ENCODE peak calls at places on chromosomes 2 and 18, in ten cellular contexts. O, I, H, F, L, T, J, B, Q and N are unnamed samples.
A peak's percentile ranks its signal among the peaks of the same experiment; 100 is the strongest.

GRCh38 chr2:108594982-108595464 is 60.8 kb downstream of the LIMS1 start:
- DNase-seq in O (no peak), I (no peak), H (peak; percentile 5), F (no peak), L (peak; percentile 98), T (no peak), J (peak; percentile 89), B (no peak), Q (no peak), N (no peak)

GRCh38 chr2:152336854-152337510 is 2.0 kb downstream of the FMNL2 start:
- DNase-seq in O (peak; percentile 66), I (no peak), H (peak; percentile 47), F (no peak), L (peak; percentile 48), T (no peak), J (peak; percentile 55), B (no peak), Q (peak; percentile 21), N (peak; percentile 8)

GRCh38 chr18:79022603-79023002 is 43.0 kb downstream of the SALL3 start:
- DNase-seq in O (no peak), I (no peak), H (no peak), F (no peak), L (no peak), T (no peak), J (no peak), B (no peak), Q (no peak), N (no peak)

GRCh38 chr2:118816669-118817068 is 30.8 kb downstream of the EN1 start:
- DNase-seq in O (no peak), I (no peak), H (no peak), F (no peak), L (no peak), T (no peak), J (no peak), B (no peak), Q (no peak), N (no peak)

GRCh38 chr2:149329068-149329467 is 1.3 kb upstream of the LYPD6 start:
- DNase-seq in O (peak; percentile 53), I (no peak), H (no peak), F (no peak), L (peak; percentile 12), T (no peak), J (no peak), B (peak; percentile 7), Q (peak; percentile 67), N (no peak)

GRCh38 chr2:207617011-207617671 is 8.1 kb downstream of the METTL21A start:
- DNase-seq in O (no peak), I (no peak), H (peak; percentile 75), F (no peak), L (peak; percentile 90), T (no peak), J (peak; percentile 78), B (no peak), Q (no peak), N (no peak)

GRCh38 chr2:233841183-233841582 is 13.2 kb downstream of the HJURP start:
- DNase-seq in O (no peak), I (no peak), H (no peak), F (no peak), L (no peak), T (no peak), J (no peak), B (no peak), Q (no peak), N (no peak)

GRCh38 chr18:42334931-42335330 is 379.9 kb downstream of the PIK3C3 start:
- DNase-seq in O (no peak), I (no peak), H (no peak), F (no peak), L (no peak), T (no peak), J (no peak), B (no peak), Q (no peak), N (no peak)

GRCh38 chr18:67432806-67433205 is 83.7 kb downstream of the DSEL start:
- DNase-seq in O (no peak), I (no peak), H (no peak), F (no peak), L (no peak), T (no peak), J (no peak), B (no peak), Q (no peak), N (no peak)

GRCh38 chr2:108139521-108139920 is 100.2 kb upstream of the SULT1C3 start:
- DNase-seq in O (no peak), I (no peak), H (peak; percentile 39), F (no peak), L (no peak), T (no peak), J (peak; percentile 47), B (no peak), Q (no peak), N (no peak)

GRCh38 chr2:217711236-217711635 is 291.6 kb downstream of the TNS1 start:
- DNase-seq in O (no peak), I (no peak), H (no peak), F (no peak), L (no peak), T (no peak), J (no peak), B (no peak), Q (peak; percentile 48), N (no peak)

GRCh38 chr2:39570614-39571013 is 95.1 kb upstream of the TMEM178A start:
- DNase-seq in O (no peak), I (no peak), H (no peak), F (no peak), L (no peak), T (no peak), J (no peak), B (no peak), Q (no peak), N (no peak)

GRCh38 chr2:235856151-235856819 is 311.9 kb downstream of the GBX2 start:
- DNase-seq in O (no peak), I (no peak), H (peak; percentile 18), F (no peak), L (peak; percentile 55), T (no peak), J (no peak), B (no peak), Q (no peak), N (no peak)

GRCh38 chr2:100820346-100821254 is 661 bp downstream of the NPAS2 start:
- DNase-seq in O (no peak), I (no peak), H (no peak), F (no peak), L (peak; percentile 17), T (no peak), J (no peak), B (no peak), Q (no peak), N (no peak)

GRCh38 chr2:202072226-202072625 is 829 bp upstream of the KIAA2012 start:
- DNase-seq in O (peak; percentile 58), I (no peak), H (no peak), F (no peak), L (no peak), T (no peak), J (peak; percentile 78), B (no peak), Q (peak; percentile 30), N (no peak)

GRCh38 chr18:11310476-11311086 is 161.2 kb upstream of the PIEZO2 start:
- DNase-seq in O (peak; percentile 56), I (peak; percentile 4), H (peak; percentile 65), F (no peak), L (peak; percentile 58), T (no peak), J (peak; percentile 56), B (no peak), Q (peak; percentile 58), N (peak; percentile 49)

GRCh38 chr2:54708584-54709340 is 14.7 kb upstream of the EML6 start:
- DNase-seq in O (no peak), I (no peak), H (no peak), F (no peak), L (no peak), T (peak; percentile 10), J (peak; percentile 22), B (peak; percentile 15), Q (peak; percentile 61), N (no peak)

GRCh38 chr2:40317756-40318155 is 134.1 kb downstream of the SLC8A1 start:
- DNase-seq in O (no peak), I (no peak), H (no peak), F (no peak), L (no peak), T (no peak), J (no peak), B (no peak), Q (no peak), N (no peak)

GRCh38 chr2:138010890-138011289 is 46.6 kb downstream of the HNMT start:
- DNase-seq in O (peak; percentile 75), I (no peak), H (no peak), F (no peak), L (no peak), T (no peak), J (no peak), B (no peak), Q (no peak), N (no peak)

GRCh38 chr18:36697905-36698304 is 130.9 kb downstream of the TPGS2 start:
- DNase-seq in O (no peak), I (no peak), H (no peak), F (no peak), L (peak; percentile 44), T (no peak), J (no peak), B (no peak), Q (no peak), N (no peak)

GRCh38 chr2:15668611-15669305 is 77.1 kb downstream of the DDX1 start:
- DNase-seq in O (peak; percentile 84), I (no peak), H (no peak), F (no peak), L (peak; percentile 13), T (no peak), J (no peak), B (no peak), Q (peak; percentile 88), N (no peak)

GRCh38 chr2:118689874-118690273 is 157.6 kb downstream of the EN1 start:
- DNase-seq in O (no peak), I (no peak), H (no peak), F (no peak), L (no peak), T (no peak), J (no peak), B (no peak), Q (no peak), N (no peak)

GRCh38 chr2:85766214-85766613 is 12.4 kb downstream of the ATOH8 start:
- DNase-seq in O (no peak), I (no peak), H (no peak), F (no peak), L (no peak), T (no peak), J (no peak), B (no peak), Q (no peak), N (no peak)

GRCh38 chr2:157497603-157498314 is 53.9 kb upstream of the CYTIP start:
- DNase-seq in O (peak; percentile 77), I (no peak), H (peak; percentile 79), F (peak; percentile 35), L (peak; percentile 76), T (peak; percentile 13), J (peak; percentile 55), B (peak; percentile 51), Q (peak; percentile 10), N (peak; percentile 49)

GRCh38 chr2:234917245-234917975 is 34.4 kb upstream of the SH3BP4 start:
- DNase-seq in O (no peak), I (no peak), H (no peak), F (no peak), L (no peak), T (no peak), J (peak; percentile 38), B (no peak), Q (no peak), N (no peak)

GRCh38 chr2:68734688-68735525 is at the start of gene ARHGAP25:
- DNase-seq in O (no peak), I (peak; percentile 34), H (no peak), F (peak; percentile 79), L (no peak), T (peak; percentile 81), J (no peak), B (peak; percentile 73), Q (no peak), N (peak; percentile 43)

GRCh38 chr2:180523629-180524340 is 456.6 kb upstream of the UBE2E3 start:
- DNase-seq in O (peak; percentile 10), I (no peak), H (peak; percentile 61), F (no peak), L (peak; percentile 96), T (no peak), J (no peak), B (no peak), Q (no peak), N (no peak)

GRCh38 chr18:8603663-8604520 is 5.3 kb upstream of the RAB12 start:
- DNase-seq in O (no peak), I (no peak), H (no peak), F (no peak), L (no peak), T (no peak), J (no peak), B (no peak), Q (no peak), N (no peak)